ENCODE peak calls at places on chromosomes 6 and 20, in four cellular contexts. U is psoas muscle, A is heart left ventricle, K is ovary. C is an unnamed sample.

GRCh38 chr6:73079611-73079955 is 145.7 kb downstream of the KHDC1L start:
- DNase-seq in A (no peak), K (no peak), U (no peak), C (no peak)

GRCh38 chr20:15673206-15673605 is 900.0 kb downstream of the KIF16B start:
- DNase-seq in U (no peak), A (no peak), K (no peak), C (no peak)

GRCh38 chr20:49859807-49860206 is 47.2 kb downstream of the SLC9A8 start:
- DNase-seq in A (no peak), U (no peak), K (no peak), C (no peak)

GRCh38 chr6:98828210-98828798 is 6.1 kb upstream of the POU3F2 start:
- DNase-seq in A (no peak), U (no peak), K (no peak), C (no peak)

GRCh38 chr20:61933951-61934715 is 131.5 kb downstream of the TAF4 start:
- DNase-seq in U (no peak), A (peak; percentile 25), K (peak; percentile 16), C (peak; percentile 60)

GRCh38 chr6:159282351-159282750 is 113.2 kb downstream of the FNDC1 start:
- DNase-seq in A (no peak), K (no peak), U (no peak), C (no peak)

GRCh38 chr20:24629668-24630067 is 160.2 kb downstream of the SYNDIG1 start:
- DNase-seq in A (no peak), U (no peak), K (no peak), C (no peak)

GRCh38 chr20:9079038-9079731 is 10.3 kb downstream of the PLCB4 start:
- DNase-seq in A (no peak), U (no peak), K (no peak), C (no peak)

GRCh38 chr6:17580518-17581048 is 19.5 kb upstream of the FAM8A1 start:
- DNase-seq in A (peak; percentile 53), U (peak; percentile 45), K (peak; percentile 61), C (peak; percentile 72)

GRCh38 chr6:36820700-36821580 is 18.3 kb downstream of the CPNE5 start:
- DNase-seq in U (no peak), A (no peak), K (no peak), C (no peak)

GRCh38 chr6:106080106-106081095 is 5.7 kb upstream of the PRDM1 start:
- DNase-seq in A (no peak), K (no peak), U (no peak), C (no peak)

GRCh38 chr6:163701761-163702160 is 287.2 kb downstream of the QKI start:
- DNase-seq in A (no peak), K (no peak), U (no peak), C (no peak)

GRCh38 chr20:43725666-43726065 is 1.1 kb downstream of the GTSF1L start:
- DNase-seq in U (no peak), K (no peak), A (no peak), C (no peak)

GRCh38 chr6:88166493-88166900 is 350 bp upstream of the CNR1 start:
- DNase-seq in K (no peak), A (peak; percentile 25), U (peak; percentile 23), C (no peak)

GRCh38 chr6:88512951-88513350 is 346.8 kb upstream of the CNR1 start:
- DNase-seq in U (no peak), K (no peak), A (no peak), C (no peak)

GRCh38 chr6:38404355-38404754 is 235.4 kb downstream of the BTBD9 start:
- DNase-seq in U (no peak), K (no peak), A (no peak), C (no peak)

GRCh38 chr6:17600527-17601388 is 656 bp downstream of the FAM8A1 start:
- DNase-seq in A (peak; percentile 55), U (peak; percentile 62), K (peak; percentile 67), C (peak; percentile 76)

GRCh38 chr6:105862936-105863603 is 223.1 kb upstream of the PRDM1 start:
- DNase-seq in A (no peak), U (no peak), K (no peak), C (no peak)

GRCh38 chr6:118356686-118357085 is 191.4 kb upstream of the PLN start:
- DNase-seq in A (no peak), U (no peak), K (no peak), C (no peak)

GRCh38 chr6:75376347-75377024 is 91.9 kb upstream of the TMEM30A start:
- DNase-seq in K (no peak), U (no peak), A (no peak), C (no peak)

GRCh38 chr6:33740204-33740608 is 6.5 kb downstream of the IP6K3 start:
- DNase-seq in K (no peak), A (peak; percentile 86), U (peak; percentile 85), C (no peak)

GRCh38 chr6:154806804-154807203 is 73.6 kb downstream of the SCAF8 start:
- DNase-seq in A (no peak), K (no peak), U (no peak), C (no peak)

GRCh38 chr6:157188213-157188612 is 135.1 kb downstream of the TMEM242 start:
- DNase-seq in A (no peak), K (no peak), U (no peak), C (no peak)

GRCh38 chr20:18001131-18001921 is 32.5 kb downstream of the MGME1 start:
- DNase-seq in U (peak; percentile 86), K (peak; percentile 38), A (peak; percentile 71), C (peak; percentile 86)

GRCh38 chr6:139882234-139882633 is 507.8 kb upstream of the CITED2 start:
- DNase-seq in U (no peak), A (no peak), K (no peak), C (no peak)

GRCh38 chr6:45350186-45350585 is 22.1 kb downstream of the RUNX2 start:
- DNase-seq in A (no peak), U (no peak), K (no peak), C (no peak)

GRCh38 chr6:169205176-169206160 is 48.2 kb downstream of the THBS2 start:
- DNase-seq in K (peak; percentile 65), A (no peak), U (peak; percentile 28), C (no peak)

DNA sequence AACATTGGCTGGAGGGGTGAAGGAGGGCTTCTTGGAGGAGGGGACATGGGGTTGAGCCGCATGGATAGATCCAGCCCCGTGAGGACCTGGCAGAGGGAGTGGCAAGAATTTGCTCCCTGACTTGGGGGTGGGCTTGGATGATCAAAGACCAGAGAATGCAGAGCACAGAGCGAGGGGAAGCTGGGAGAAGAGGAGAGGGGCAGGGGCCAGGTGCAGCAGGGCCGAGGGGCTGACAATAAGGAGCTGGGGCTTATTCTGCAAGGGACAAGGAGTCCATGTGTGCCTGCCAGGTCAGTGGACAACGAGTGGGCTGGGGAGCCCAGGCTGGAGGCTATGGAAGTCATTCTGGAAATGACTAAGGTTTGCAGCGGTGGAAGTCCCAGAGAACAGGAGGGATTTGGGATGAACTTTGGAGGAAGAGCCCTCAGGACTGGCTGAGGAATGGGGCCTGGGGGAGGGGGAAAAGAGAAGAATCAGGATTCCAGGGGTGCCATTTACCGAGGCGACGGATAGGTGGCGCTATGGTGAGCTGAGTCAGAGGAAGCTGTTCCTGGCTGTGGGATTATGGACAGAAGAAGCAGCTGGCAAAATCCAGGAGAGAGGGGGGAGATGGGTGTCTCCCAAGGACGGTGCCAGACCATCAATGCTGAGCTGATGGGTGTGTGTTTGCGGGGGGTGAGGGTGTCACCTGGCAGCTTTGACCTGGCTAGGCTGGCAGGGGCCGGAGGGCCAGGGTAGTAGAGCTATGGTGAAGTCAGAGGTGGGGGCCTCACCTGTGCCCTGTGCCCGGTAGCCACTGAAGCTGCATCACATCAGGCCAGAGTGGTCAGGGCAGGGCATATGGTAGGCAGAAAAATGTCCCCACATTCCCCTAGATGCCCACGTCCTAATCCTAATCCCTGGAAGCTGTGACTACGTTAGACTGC is 7.8 kb downstream of the KCNG1 start:
- DNase-seq in U (no peak), A (no peak), K (no peak), C (no peak)
- H3K9me3 ChIP-seq in U (no peaks in the 10 kb centered on the region), A (no peaks in the 10 kb centered on the region), K (no peaks in the 10 kb centered on the region), C (no peaks in the 10 kb centered on the region)

DNA sequence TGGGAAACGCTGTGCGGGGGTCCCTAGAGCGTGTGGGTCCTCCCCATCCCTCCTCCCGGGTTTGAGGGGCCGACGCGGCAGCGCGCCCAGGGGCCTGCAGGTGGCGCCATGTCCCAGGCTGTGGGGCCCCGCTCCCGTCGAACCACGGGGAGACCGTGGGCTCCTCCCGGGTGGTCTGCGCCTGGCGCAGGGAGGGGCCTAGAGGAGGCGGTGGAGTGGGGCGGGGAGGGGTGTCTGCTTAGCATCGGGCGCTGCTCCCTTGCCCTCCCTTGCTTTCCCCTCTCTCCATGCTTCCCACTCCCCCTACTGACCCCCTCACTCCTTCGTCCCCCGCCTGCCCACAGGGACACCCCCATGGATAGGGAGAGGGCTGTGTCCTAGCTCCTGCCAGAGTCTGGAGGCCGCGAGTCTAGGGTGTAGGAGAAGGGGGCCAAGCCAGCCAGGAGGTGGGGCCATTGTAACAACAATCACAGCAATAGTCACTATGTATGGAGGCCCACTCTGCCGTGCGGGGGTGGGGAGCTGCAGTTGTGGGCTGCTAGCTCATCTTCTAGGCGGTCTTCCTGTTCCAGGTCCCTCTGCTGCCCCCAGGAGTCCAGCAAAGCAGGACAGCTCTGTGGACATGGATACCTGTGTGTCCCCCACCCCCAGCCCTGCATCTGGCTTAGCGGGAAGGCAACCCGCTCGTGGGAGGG is 51.7 kb downstream of the CHMP4B start:
- DNase-seq in A (peak; percentile 36), K (peak; percentile 67), U (peak; percentile 40), C (peak; percentile 31)
- H3K4me3 ChIP-seq in A (no peak overlapping the region), K (no peak overlapping the region), U (peak overlapping the region; percentile 22), C (no peak overlapping the region)

DNA sequence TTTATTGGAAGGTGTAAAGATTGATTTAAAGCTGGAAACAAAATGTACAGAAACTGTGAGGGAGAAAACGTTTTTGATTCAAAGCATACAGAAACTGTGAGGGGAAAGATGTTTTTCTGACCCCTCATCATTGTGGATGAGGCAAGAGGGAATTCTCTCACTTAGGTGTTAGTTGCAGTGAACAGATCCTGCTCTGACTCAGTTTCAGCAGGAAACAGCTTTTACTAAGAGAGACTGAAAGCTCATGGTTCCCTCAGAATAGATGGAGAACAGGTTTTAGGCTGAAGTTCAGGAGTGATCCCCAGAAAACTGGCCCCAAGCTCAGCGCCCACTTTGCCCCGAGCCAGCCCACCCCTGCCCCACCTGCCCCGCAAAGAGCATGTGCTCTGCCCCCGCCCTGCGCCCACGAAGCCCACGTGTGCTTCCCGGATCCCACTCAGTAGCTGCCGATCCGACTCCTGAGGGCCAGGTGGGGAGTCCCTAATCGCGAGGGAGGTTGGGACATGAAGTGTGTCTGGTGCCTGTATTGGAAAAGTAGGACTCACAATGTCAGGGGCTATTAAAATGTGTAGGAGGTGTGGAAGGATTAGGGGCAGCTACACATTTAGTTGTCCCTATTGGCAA is 41.2 kb downstream of the DUSP22 start:
- DNase-seq in A (no peak), U (no peak), K (no peak), C (no peak)
- H3K9me3 ChIP-seq in A (no peaks in the 10 kb centered on the region), U (no peaks in the 10 kb centered on the region), K (no peaks in the 10 kb centered on the region), C (no peaks in the 10 kb centered on the region)

DNA sequence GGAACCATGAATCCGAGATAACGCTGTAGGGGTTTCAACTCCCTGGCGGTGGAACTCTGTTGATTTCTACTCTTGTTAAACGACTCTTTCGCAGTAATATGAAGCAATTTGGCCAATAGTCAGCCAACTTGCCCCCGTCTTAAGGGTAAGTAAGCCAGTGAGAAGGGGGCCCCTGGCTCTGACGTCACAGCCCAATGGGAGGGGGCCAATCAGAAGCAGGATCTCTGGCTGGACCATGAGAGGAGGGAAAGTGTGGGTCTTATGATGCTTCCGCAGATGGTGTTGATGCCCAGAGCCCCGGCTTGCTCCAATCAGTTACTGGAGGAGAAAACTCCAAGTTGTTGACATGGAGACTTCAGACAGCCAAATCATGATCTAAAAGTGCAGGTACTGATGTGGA is 242.4 kb downstream of the BMP7 start:
- DNase-seq in K (no peak), A (no peak), U (no peak), C (no peak)
- H3K4me3 ChIP-seq in K (no peak overlapping the region), A (no peak overlapping the region), U (no peak overlapping the region), C (no peak overlapping the region)